ENCODE peak calls at places on chromosomes 13 and 19, in four cellular contexts. One of them, this sample, is unnamed.

GRCh38 chr13:39051157-39051556 is 12.9 kb downstream of the NHLRC3 start:
- DNase-seq in NCI-H2081: peak
- DNase-seq in left ventricle myocardium inferior: no peak
- DNase-seq in non-pigmented ciliary epithelial cell: no peak
- DNase-seq in this sample: no peak

GRCh38 chr19:28126499-28126898 is 1086.5 kb downstream of the UQCRFS1 start:
- DNase-seq in NCI-H2081: no peak
- DNase-seq in left ventricle myocardium inferior: no peak
- DNase-seq in non-pigmented ciliary epithelial cell: no peak
- DNase-seq in this sample: no peak

GRCh38 chr19:8145969-8146368 is 3.4 kb downstream of the FBN3 start:
- DNase-seq in NCI-H2081: no peak
- DNase-seq in left ventricle myocardium inferior: no peak
- DNase-seq in non-pigmented ciliary epithelial cell: no peak
- DNase-seq in this sample: no peak

GRCh38 chr13:108426893-108427292 is 157.4 kb downstream of the TNFSF13B start:
- DNase-seq in NCI-H2081: no peak
- DNase-seq in left ventricle myocardium inferior: no peak
- DNase-seq in non-pigmented ciliary epithelial cell: no peak
- DNase-seq in this sample: no peak

GRCh38 chr19:41325947-41326706 is 16.2 kb downstream of the CCDC97 start:
- DNase-seq in NCI-H2081: peak
- DNase-seq in left ventricle myocardium inferior: no peak
- DNase-seq in non-pigmented ciliary epithelial cell: peak
- DNase-seq in this sample: no peak

GRCh38 chr13:113969973-113970611 is 3.8 kb downstream of the C13orf46 start:
- DNase-seq in NCI-H2081: no peak
- DNase-seq in left ventricle myocardium inferior: peak
- DNase-seq in non-pigmented ciliary epithelial cell: no peak
- DNase-seq in this sample: peak

GRCh38 chr13:42477588-42478190 is 96.3 kb upstream of the TNFSF11 start:
- DNase-seq in NCI-H2081: no peak
- DNase-seq in left ventricle myocardium inferior: peak
- DNase-seq in non-pigmented ciliary epithelial cell: no peak
- DNase-seq in this sample: no peak

GRCh38 chr19:3186377-3186688 is 603 bp downstream of the NCLN start:
- DNase-seq in NCI-H2081: no peak
- DNase-seq in left ventricle myocardium inferior: no peak
- DNase-seq in non-pigmented ciliary epithelial cell: no peak
- DNase-seq in this sample: peak

GRCh38 chr19:33819875-33820781 is 23.5 kb downstream of the KCTD15 start:
- DNase-seq in NCI-H2081: no peak
- DNase-seq in left ventricle myocardium inferior: peak
- DNase-seq in non-pigmented ciliary epithelial cell: no peak
- DNase-seq in this sample: peak